ENCODE peak calls at places on chromosome 12, in eight cellular contexts. R, G, F, A, T, W, H and E are unnamed samples.

GRCh38 chr12:30200864-30201263 is 417.1 kb upstream of the TMTC1 start:
- DNase-seq in G (peak; percentile 41), F (no peak), A (no peak), W (peak; percentile 25), T (no peak), H (peak; percentile 1), R (no peak), E (no peak)

GRCh38 chr12:110661337-110661972 is 27.5 kb downstream of the HVCN1 start:
- DNase-seq in F (peak; percentile 44), G (no peak), A (no peak), W (peak; percentile 43), R (peak; percentile 22), H (no peak), T (peak; percentile 18), E (no peak)

GRCh38 chr12:107152331-107152730 is 59.0 kb upstream of the CRY1 start:
- DNase-seq in T (no peak), W (no peak), H (no peak), A (no peak), G (no peak), F (no peak), R (no peak), E (no peak)

GRCh38 chr12:67826946-67827719 is 162.1 kb upstream of the IFNG-AS1 start:
- DNase-seq in W (no peak), R (no peak), H (peak; percentile 9), A (no peak), F (no peak), G (no peak), T (no peak), E (no peak)

GRCh38 chr12:26274441-26275312 is 79.3 kb downstream of the SSPN start:
- DNase-seq in H (peak; percentile 98), A (peak; percentile 87), F (peak; percentile 85), T (peak; percentile 87), W (peak; percentile 89), G (peak; percentile 44), R (peak; percentile 88), E (peak; percentile 49)

GRCh38 chr12:110475426-110475825 is 6.8 kb downstream of the FAM216A start:
- DNase-seq in A (no peak), R (no peak), G (no peak), F (no peak), W (no peak), H (no peak), T (no peak), E (no peak)

GRCh38 chr12:71415336-71416231 is 24.0 kb upstream of the LGR5 start:
- DNase-seq in H (peak; percentile 63), F (peak; percentile 55), G (peak; percentile 41), A (no peak), T (peak; percentile 29), R (no peak), W (no peak), E (no peak)

GRCh38 chr12:65798903-65799302 is 25.4 kb upstream of the HMGA2 start:
- DNase-seq in W (no peak), R (no peak), H (no peak), T (no peak), A (no peak), F (no peak), G (peak; percentile 63), E (no peak)

GRCh38 chr12:726281-727140 is 25.9 kb upstream of the WNK1 start:
- DNase-seq in G (no peak), A (no peak), H (peak; percentile 28), W (no peak), F (no peak), T (no peak), R (no peak), E (no peak)

GRCh38 chr12:33994857-33995808 is 27.2 kb upstream of the ALG10 start:
- DNase-seq in A (no peak), G (no peak), H (no peak), F (no peak), W (no peak), T (no peak), R (no peak), E (no peak)
- H3K27ac ChIP-seq in A (no peak overlapping the region), G (no peak overlapping the region), H (no peak overlapping the region), F (no peak overlapping the region), W (no peak overlapping the region), T (no peak overlapping the region), R (no peak overlapping the region), E (no peak overlapping the region)

GRCh38 chr12:12611512-12612306 is at the start of gene CREBL2:
- DNase-seq in T (peak; percentile 94), G (peak; percentile 94), F (peak; percentile 90), H (peak; percentile 99), A (peak; percentile 93), R (peak; percentile 94), W (peak; percentile 97), E (peak; percentile 82)

GRCh38 chr12:12609692-12610091 is 2.0 kb upstream of the CREBL2 start:
- DNase-seq in W (no peak), T (no peak), H (no peak), F (no peak), G (no peak), R (no peak), A (no peak), E (no peak)

GRCh38 chr12:12606793-12607589 is 4.7 kb upstream of the CREBL2 start:
- DNase-seq in H (peak; percentile 54), G (no peak), F (no peak), W (no peak), R (no peak), A (no peak), T (no peak), E (no peak)

GRCh38 chr12:12610711-12611110 is 965 bp upstream of the CREBL2 start:
- DNase-seq in A (no peak), G (no peak), F (no peak), T (no peak), H (no peak), R (no peak), W (no peak), E (no peak)

GRCh38 chr12:12608557-12608957 is 3.1 kb upstream of the CREBL2 start:
- DNase-seq in H (peak; percentile 7), G (no peak), A (no peak), R (no peak), F (no peak), W (no peak), T (no peak), E (no peak)
- TF ChIP-seq CTCF in H (peak; percentile 6), G (peak; percentile 10), A (no peak), R (no peak), F (no peak), W (no peak), T (no peak), E (no peak)

GRCh38 chr12:46265102-46265501 is 3.7 kb downstream of the SLC38A1 start:
- DNase-seq in H (no peak), F (no peak), G (no peak), R (no peak), T (no peak), A (no peak), W (no peak), E (no peak)
- H3K4me1 ChIP-seq in H (peaks cover 10% of the 10 kb centered on the region), F (no peaks in the 10 kb centered on the region), G (peaks cover 21% of the 10 kb centered on the region), R (peaks cover 15% of the 10 kb centered on the region), T (peaks cover 42% of the 10 kb centered on the region), A (peaks cover 69% of the 10 kb centered on the region), W (peaks cover 5% of the 10 kb centered on the region), E (peaks cover 10% of the 10 kb centered on the region)

GRCh38 chr12:49646331-49646830 is 23.0 kb downstream of the PRPF40B start:
- DNase-seq in H (no peak), R (no peak), T (no peak), W (no peak), G (no peak), F (no peak), A (no peak), E (no peak)
- H3K27ac ChIP-seq in H (no peak overlapping the region), R (peak overlapping the region; percentile 55), T (peak overlapping the region; percentile 90), W (peak overlapping the region; percentile 78), G (no peak overlapping the region), F (peak overlapping the region; percentile 76), A (peak overlapping the region; percentile 72), E (peak overlapping the region; percentile 16)

DNA sequence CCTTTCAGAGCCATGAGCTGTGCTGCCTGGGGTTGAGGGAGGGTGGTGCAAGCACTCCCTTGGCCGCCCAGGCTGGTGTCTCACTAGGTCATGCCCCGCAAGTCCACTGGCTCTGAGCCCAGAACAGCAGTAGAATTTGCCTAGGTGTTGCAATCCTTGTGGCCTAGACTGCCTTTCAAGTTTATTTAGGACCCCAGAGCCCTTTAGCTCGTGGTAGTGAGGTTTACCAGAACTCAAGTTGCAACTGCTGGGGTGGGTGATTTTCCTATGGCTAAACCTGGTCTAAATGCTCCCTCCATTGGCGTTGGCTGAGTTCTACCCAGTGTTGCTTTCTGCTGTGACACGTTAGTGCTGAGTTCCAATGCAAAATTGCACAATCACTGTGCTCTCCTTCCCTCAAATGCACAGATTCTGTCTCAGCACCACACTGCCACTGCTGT is 287.2 kb downstream of the BCAT1 start:
- DNase-seq in A (peak; percentile 86), W (peak; percentile 55), R (no peak), T (no peak), F (peak; percentile 57), H (peak; percentile 98), G (no peak), E (no peak)
- TF ChIP-seq CTCF in A (no peak), W (no peak), R (no peak), T (no peak), F (no peak), H (peak; percentile 30), G (no peak), E (no peak)

GRCh38 chr12:124539084-124540041 is 28.0 kb downstream of the NCOR2 start:
- DNase-seq in F (no peak), R (no peak), G (no peak), A (peak; percentile 71), T (no peak), H (no peak), W (no peak), E (no peak)

GRCh38 chr12:124537525-124538193 is 29.8 kb downstream of the NCOR2 start:
- DNase-seq in G (no peak), F (no peak), R (no peak), A (peak; percentile 89), W (peak; percentile 69), T (no peak), H (no peak), E (no peak)

GRCh38 chr12:124535066-124535740 is 32.2 kb downstream of the NCOR2 start:
- DNase-seq in T (no peak), H (no peak), G (no peak), F (no peak), W (no peak), A (peak; percentile 52), R (no peak), E (no peak)

GRCh38 chr12:124538194-124539082 is 29.0 kb downstream of the NCOR2 start:
- DNase-seq in G (no peak), R (no peak), F (no peak), H (no peak), A (peak; percentile 74), W (peak; percentile 66), T (no peak), E (no peak)

GRCh38 chr12:124536613-124537012 is 30.8 kb downstream of the NCOR2 start:
- DNase-seq in T (no peak), G (no peak), H (peak; percentile 54), A (no peak), F (no peak), W (no peak), R (no peak), E (no peak)
- H3K4me1 ChIP-seq in T (peaks cover 55% of the 10 kb centered on the region), G (peaks cover 7% of the 10 kb centered on the region), H (peaks cover 8% of the 10 kb centered on the region), A (peaks cover 46% of the 10 kb centered on the region), F (no peaks in the 10 kb centered on the region), W (peaks cover 26% of the 10 kb centered on the region), R (peaks cover 21% of the 10 kb centered on the region), E (peaks cover 31% of the 10 kb centered on the region)

GRCh38 chr12:31516702-31517101 is 74.2 kb downstream of the DENND5B start:
- DNase-seq in R (no peak), W (no peak), A (no peak), H (no peak), G (no peak), T (no peak), F (no peak), E (no peak)
- H3K27ac ChIP-seq in R (no peak overlapping the region), W (no peak overlapping the region), A (no peak overlapping the region), H (no peak overlapping the region), G (no peak overlapping the region), T (no peak overlapping the region), F (no peak overlapping the region), E (no peak overlapping the region)